ENCODE peak calls at places on chromosome 6, in four cellular contexts. B, D, X and A are unnamed samples.

GRCh38 chr6:140311146-140311545 is 936.7 kb upstream of the CITED2 start:
- DNase-seq in D (no peak), B (no peak), X (no peak), A (no peak)

GRCh38 chr6:169384291-169384690 is 130.6 kb upstream of the THBS2 start:
- DNase-seq in B (no peak), D (no peak), X (no peak), A (no peak)

GRCh38 chr6:136767583-136768307 is 24.5 kb downstream of the MAP3K5 start:
- DNase-seq in X (no peak), B (no peak), D (no peak), A (no peak)

GRCh38 chr6:25341923-25342619 is 62.9 kb downstream of the CARMIL1 start:
- DNase-seq in D (no peak), B (no peak), X (no peak), A (no peak)

GRCh38 chr6:12136905-12137304 is 124.8 kb downstream of the HIVEP1 start:
- DNase-seq in X (peak), B (no peak), D (no peak), A (no peak)

GRCh38 chr6:56963043-56963442 is 8.1 kb downstream of the BEND6 start:
- DNase-seq in X (no peak), B (no peak), D (no peak), A (no peak)

GRCh38 chr6:130961148-130961547 is 101.9 kb downstream of the EPB41L2 start:
- DNase-seq in D (no peak), X (no peak), B (no peak), A (no peak)

GRCh38 chr6:12232339-12232738 is 57.8 kb upstream of the EDN1 start:
- DNase-seq in D (no peak), X (no peak), B (no peak), A (no peak)

GRCh38 chr6:142760152-142760551 is 184.8 kb downstream of the HIVEP2 start:
- DNase-seq in B (no peak), X (peak), D (no peak), A (no peak)

GRCh38 chr6:166691199-166691598 is 64.1 kb upstream of the RPS6KA2 start:
- DNase-seq in D (no peak), X (peak), B (no peak), A (no peak)

GRCh38 chr6:36024154-36024760 is at the start of gene SLC26A8:
- DNase-seq in B (no peak), X (no peak), D (peak), A (no peak)

GRCh38 chr6:105184921-105185320 is 5.1 kb upstream of the POPDC3 start:
- DNase-seq in D (no peak), X (no peak), B (no peak), A (no peak)

GRCh38 chr6:51049983-51050877 is 231.6 kb downstream of the TFAP2B start:
- DNase-seq in D (no peak), X (peak), B (no peak), A (no peak)

GRCh38 chr6:135291288-135292116 is 110.4 kb downstream of the MYB start:
- DNase-seq in D (no peak), B (no peak), X (peak), A (no peak)

GRCh38 chr6:20221448-20221847 is 9.2 kb upstream of the MBOAT1 start:
- DNase-seq in D (no peak), B (no peak), X (no peak), A (no peak)

GRCh38 chr6:151422981-151423380 is 28.9 kb downstream of the RMND1 start:
- DNase-seq in X (no peak), D (no peak), B (no peak), A (no peak)

GRCh38 chr6:135869857-135870256 is 18.4 kb downstream of the PDE7B start:
- DNase-seq in B (no peak), D (no peak), X (peak), A (no peak)

GRCh38 chr6:66396145-66396544 is 689.1 kb upstream of the EYS start:
- DNase-seq in D (no peak), X (no peak), B (no peak), A (no peak)

GRCh38 chr6:72649032-72649984 is 27.4 kb downstream of the KCNQ5 start:
- DNase-seq in X (peak), D (no peak), B (no peak), A (no peak)

GRCh38 chr6:89148016-89148750 is 2.3 kb downstream of the PM20D2 start:
- DNase-seq in D (no peak), X (no peak), B (no peak), A (no peak)

GRCh38 chr6:81895511-81896185 is 143.2 kb upstream of the TENT5A start:
- DNase-seq in B (no peak), D (no peak), X (no peak), A (no peak)

GRCh38 chr6:7731289-7731688 is 5.4 kb downstream of the BMP6 start:
- DNase-seq in D (no peak), B (no peak), X (no peak), A (no peak)

GRCh38 chr6:132483779-132484679 is 28.9 kb downstream of the STX7 start:
- DNase-seq in X (peak), B (no peak), D (no peak), A (no peak)

GRCh38 chr6:135236319-135236718 is 55.2 kb downstream of the MYB start:
- DNase-seq in X (no peak), B (no peak), D (no peak), A (no peak)

GRCh38 chr6:30259140-30260035 is 46.2 kb upstream of the TRIM26 start:
- DNase-seq in B (peak), D (peak), X (peak), A (peak)

GRCh38 chr6:85390775-85391174 is 59.1 kb upstream of the NT5E start:
- DNase-seq in X (peak), B (no peak), D (no peak), A (no peak)

GRCh38 chr6:139547082-139547776 is 172.8 kb upstream of the CITED2 start:
- DNase-seq in B (no peak), D (no peak), X (no peak), A (no peak)

GRCh38 chr6:35782424-35782823 is 1.6 kb downstream of the CLPSL1 start:
- DNase-seq in D (no peak), X (peak), B (no peak), A (no peak)

GRCh38 chr6:39056191-39056590 is 7.6 kb downstream of the GLP1R start:
- DNase-seq in X (no peak), D (no peak), B (no peak), A (no peak)

GRCh38 chr6:37631295-37631694 is 66.4 kb downstream of the MDGA1 start:
- DNase-seq in B (no peak), D (no peak), X (peak), A (no peak)

GRCh38 chr6:82567621-82568020 is 204.0 kb downstream of the TPBG start:
- DNase-seq in D (no peak), B (no peak), X (peak), A (no peak)

GRCh38 chr6:40774932-40775331 is 187.8 kb upstream of the LRFN2 start:
- DNase-seq in B (no peak), X (no peak), D (no peak), A (no peak)
- TF ChIP-seq CTCF in B (no peak), X (no peak), D (no peak), A (no peak)

DNA sequence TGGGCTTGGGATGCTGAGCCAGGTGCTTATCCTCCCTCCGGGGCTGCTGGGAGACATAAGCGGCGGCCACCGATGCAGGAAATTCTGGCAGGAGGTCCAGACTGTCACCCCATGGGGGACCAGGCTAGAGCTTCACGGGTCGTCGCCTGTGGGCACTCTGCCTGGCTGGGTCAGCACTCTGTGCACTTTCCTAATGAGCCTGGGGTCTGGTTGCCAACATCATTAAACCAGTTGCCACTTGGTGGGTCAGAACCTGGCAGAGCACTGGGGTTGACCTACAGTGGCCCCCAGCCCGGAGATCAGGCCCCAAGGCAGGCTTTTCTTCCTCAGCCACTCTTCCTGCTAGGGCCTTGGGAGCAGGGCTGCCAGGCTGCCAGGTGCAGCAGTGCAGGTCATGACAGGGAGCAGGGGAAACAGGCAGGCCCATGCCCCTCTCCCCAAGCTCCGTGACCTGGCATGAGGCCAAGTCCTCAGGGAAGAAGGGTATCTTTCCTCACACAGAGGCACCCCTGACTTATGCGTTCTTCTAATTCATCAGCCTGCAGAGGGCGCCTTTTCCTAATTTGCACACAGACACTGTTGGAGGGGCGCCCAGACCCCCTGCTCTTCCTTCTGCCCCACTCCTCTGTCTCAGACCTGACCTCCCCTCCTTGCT is 154.5 kb upstream of the MLN start:
- DNase-seq in X (no peak), B (no peak), D (no peak), A (peak)
- TF ChIP-seq CTCF in X (peak), B (no peak), D (no peak), A (peak)

GRCh38 chr6:1055015-1055921 is 256.6 kb upstream of the FOXQ1 start:
- DNase-seq in D (no peak), X (no peak), B (no peak), A (no peak)
- TF ChIP-seq CTCF in D (no peak), X (no peak), B (no peak), A (no peak)

DNA sequence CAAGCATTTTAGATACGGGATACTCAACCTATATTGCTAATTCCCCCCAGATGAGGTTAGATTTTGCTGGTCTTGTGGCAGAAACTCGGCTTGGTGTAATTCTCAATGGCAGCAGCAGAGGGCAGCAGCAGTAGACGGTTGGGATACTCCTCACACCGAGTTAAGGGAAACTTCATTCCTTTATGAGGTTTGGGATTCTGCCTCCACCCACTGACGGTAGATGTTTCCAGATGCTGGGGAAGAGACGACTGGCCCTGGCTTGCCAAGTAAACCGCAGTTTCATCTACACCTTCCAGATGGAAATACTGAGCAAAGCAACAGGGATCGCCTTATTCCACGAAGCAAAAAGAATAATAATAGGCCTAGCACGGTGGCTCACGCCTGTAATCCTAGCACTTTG is 8.2 kb upstream of the TBC1D7 start:
- DNase-seq in B (peak), D (peak), X (peak), A (peak)
- TF ChIP-seq CTCF in B (no peak), D (peak), X (peak), A (peak)

DNA sequence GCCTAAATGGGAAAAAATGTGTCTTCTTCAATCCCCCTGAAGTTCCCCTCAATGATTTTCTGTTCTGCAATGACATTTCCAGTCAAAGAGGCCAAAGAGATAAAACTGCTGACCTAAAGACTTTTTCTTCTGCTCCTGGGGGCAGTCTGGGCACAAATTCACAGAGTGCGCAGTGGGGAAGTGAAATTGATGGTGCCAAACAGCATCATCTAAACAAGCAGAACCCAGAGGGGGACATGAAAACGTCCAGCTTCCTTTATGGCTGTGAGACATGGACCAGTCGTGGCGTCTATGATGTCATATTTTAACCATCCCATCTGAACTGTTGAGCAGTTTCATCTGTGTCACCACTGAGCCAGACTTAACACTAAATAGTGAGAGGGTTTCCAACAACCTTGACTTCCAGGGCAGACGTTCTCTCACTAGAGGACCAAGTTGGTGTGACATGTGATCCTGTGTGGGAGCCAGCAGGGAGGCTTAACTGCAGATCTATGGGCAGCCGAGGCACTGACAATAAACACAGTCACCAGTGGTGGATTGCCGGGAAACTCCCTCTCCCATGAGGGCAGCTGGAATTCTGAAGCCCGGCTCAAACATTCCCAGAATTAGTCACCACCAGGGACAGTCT is 12.4 kb downstream of the SCML4 start:
- DNase-seq in D (no peak), X (peak), B (no peak), A (no peak)
- TF ChIP-seq CTCF in D (no peak), X (no peak), B (no peak), A (no peak)

DNA sequence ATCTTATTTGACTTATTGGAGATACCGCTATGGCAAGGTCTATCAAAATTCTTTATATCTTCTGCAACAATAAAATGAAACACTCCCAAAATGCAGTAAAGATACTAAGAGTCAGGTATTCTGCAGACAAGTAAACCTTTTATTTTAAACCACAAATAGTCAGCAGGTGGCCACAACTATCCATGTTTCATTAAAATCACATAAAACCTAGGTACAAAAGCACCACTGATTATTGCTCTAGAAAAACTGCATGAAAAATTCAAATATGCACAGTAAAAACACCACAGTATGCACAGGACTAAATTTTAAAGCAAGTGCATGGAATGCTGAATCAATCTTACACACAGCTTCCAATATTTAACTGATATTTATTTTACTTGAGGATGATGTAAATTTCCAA is 33.4 kb downstream of the HMGN3 start:
- DNase-seq in D (no peak), B (no peak), X (no peak), A (no peak)
- TF ChIP-seq CTCF in D (no peak), B (no peak), X (no peak), A (peak)

GRCh38 chr6:110951008-110951407 is 7.5 kb upstream of the GTF3C6 start:
- DNase-seq in B (no peak), X (no peak), D (no peak), A (no peak)

GRCh38 chr6:110946498-110946897 is 12.0 kb upstream of the GTF3C6 start:
- DNase-seq in D (no peak), B (no peak), X (peak), A (no peak)

GRCh38 chr6:110951986-110952794 is 6.3 kb upstream of the GTF3C6 start:
- DNase-seq in B (no peak), D (no peak), X (peak), A (no peak)

GRCh38 chr6:110950443-110950842 is 8.1 kb upstream of the GTF3C6 start:
- DNase-seq in D (no peak), X (no peak), B (no peak), A (no peak)

GRCh38 chr6:110949679-110950285 is 8.7 kb upstream of the GTF3C6 start:
- DNase-seq in D (no peak), B (no peak), X (peak), A (no peak)
- TF ChIP-seq CTCF in D (peak), B (no peak), X (no peak), A (peak)

DNA sequence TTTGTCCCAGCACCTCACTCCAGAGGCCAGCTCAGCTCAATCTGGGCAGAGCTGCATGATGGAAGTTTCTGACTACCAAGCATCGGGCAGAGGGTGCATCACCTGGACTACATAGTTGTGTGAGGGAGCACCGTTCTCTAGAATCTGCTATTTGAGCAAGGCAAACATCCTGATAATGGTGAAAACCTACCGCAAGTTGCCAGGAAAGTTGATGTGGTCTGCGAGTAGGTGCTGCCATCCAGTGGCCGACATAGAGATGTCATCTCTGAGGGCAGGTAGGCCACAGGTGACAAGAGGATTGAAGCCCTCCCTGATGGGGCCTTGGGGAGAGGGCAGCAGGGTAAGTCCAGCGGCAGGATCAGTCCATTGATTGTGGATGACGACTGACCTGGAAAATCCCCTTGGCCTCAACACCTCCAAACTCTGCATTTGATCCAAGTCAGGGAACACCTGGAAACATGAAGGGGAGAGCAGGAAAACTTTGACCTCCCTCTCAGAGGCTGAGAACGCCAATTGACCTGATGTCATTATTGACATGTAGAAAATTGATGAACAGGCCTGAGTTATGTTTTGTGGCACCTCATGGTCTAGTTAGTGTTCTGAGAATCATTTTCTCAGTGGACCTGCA is 3.9 kb upstream of the LPA start:
- DNase-seq in D (no peak), X (peak), B (no peak), A (no peak)
- TF ChIP-seq CTCF in D (no peak), X (peak), B (no peak), A (peak)

GRCh38 chr6:118968416-118968815 is 33.5 kb upstream of the MCM9 start:
- DNase-seq in B (no peak), X (peak), D (no peak), A (no peak)
- TF ChIP-seq CTCF in B (no peak), X (peak), D (peak), A (peak)